ENCODE peak calls at places on chromosomes 1 and 21, in seven cellular contexts. H is stimulated activated CD4-positive, alpha-beta T cell treated with anti-CD3 and anti-CD28 coated beads, Interleukin-12 subunit alpha, Interleukin-12 subunit beta, amount 100 ng/mL, for 24 hours; R is keratinocyte; Z is kidney tubule cell; G is tibial artery; E is memory B cell; P is RWPE1. W is an unnamed sample.

GRCh38 chr1:8970870-8971337 is 25.2 kb downstream of the CA6 start:
- DNase-seq in E (no peak), H (no peak), Z (no peak), R (no peak), G (no peak), P (no peak), W (no peak)

GRCh38 chr1:24199291-24199900 is 12.3 kb upstream of the IFNLR1 start:
- DNase-seq in Z (peak), G (peak), H (peak), E (peak), R (no peak), P (peak), W (peak)

GRCh38 chr1:195071461-195071860 is 1536.8 kb downstream of the KCNT2 start:
- DNase-seq in R (no peak), P (no peak), G (no peak), E (no peak), H (no peak), Z (no peak), W (no peak)

GRCh38 chr21:41979335-41979734 is 25.5 kb upstream of the C2CD2 start:
- DNase-seq in R (no peak), E (no peak), P (no peak), Z (no peak), H (no peak), G (no peak), W (no peak)

GRCh38 chr1:64878931-64879710 is 87.2 kb downstream of the JAK1 start:
- DNase-seq in H (no peak), R (no peak), E (no peak), G (no peak), Z (no peak), P (no peak), W (no peak)

GRCh38 chr1:111604931-111605330 is 14.7 kb upstream of the RAP1A start:
- DNase-seq in Z (peak), G (no peak), R (peak), H (no peak), E (no peak), P (peak), W (no peak)

GRCh38 chr1:30962609-30963508 is 54.3 kb upstream of the SDC3 start:
- DNase-seq in Z (no peak), R (no peak), H (no peak), E (no peak), P (no peak), G (no peak), W (no peak)

GRCh38 chr1:183215076-183215720 is 29.1 kb downstream of the LAMC2 start:
- DNase-seq in E (no peak), R (no peak), H (no peak), G (no peak), P (no peak), Z (no peak), W (no peak)

GRCh38 chr1:174912243-174912642 is 87.5 kb upstream of the CACYBP start:
- DNase-seq in G (no peak), P (no peak), E (no peak), H (no peak), R (no peak), Z (no peak), W (no peak)

GRCh38 chr1:40315239-40315794 is 1.8 kb downstream of the COL9A2 start:
- DNase-seq in E (peak), G (peak), P (peak), Z (peak), R (peak), H (peak), W (peak)

GRCh38 chr1:205591522-205592351 is 40.1 kb downstream of the ELK4 start:
- DNase-seq in R (peak), E (peak), Z (peak), G (peak), P (peak), H (peak), W (peak)

GRCh38 chr1:36650200-36651065 is 167.7 kb upstream of the CSF3R start:
- DNase-seq in R (peak), H (peak), G (peak), P (peak), Z (peak), E (peak), W (peak)

GRCh38 chr1:112017183-112017582 is 27.7 kb upstream of the KCND3 start:
- DNase-seq in Z (no peak), E (no peak), R (no peak), P (no peak), H (no peak), G (no peak), W (no peak)

GRCh38 chr1:160058087-160058486 is 11.9 kb downstream of the KCNJ10 start:
- DNase-seq in R (no peak), P (no peak), G (no peak), H (no peak), Z (no peak), E (no peak), W (no peak)

GRCh38 chr1:101330427-101331130 is 93.8 kb downstream of the S1PR1 start:
- DNase-seq in R (no peak), H (no peak), G (no peak), P (no peak), Z (peak), E (no peak), W (no peak)

GRCh38 chr1:31985430-31985829 is 28.2 kb upstream of the KHDRBS1 start:
- DNase-seq in G (no peak), Z (no peak), P (no peak), R (no peak), E (no peak), H (no peak), W (no peak)

GRCh38 chr1:243525085-243525487 is 269.2 kb downstream of the SDCCAG8 start:
- DNase-seq in H (no peak), R (no peak), E (no peak), P (peak), Z (peak), G (no peak), W (no peak)

GRCh38 chr21:34928637-34929036 is 120.5 kb downstream of the RUNX1 start:
- DNase-seq in H (no peak), P (no peak), E (no peak), R (no peak), G (no peak), Z (no peak), W (no peak)

GRCh38 chr1:89820423-89821321 is at the start of gene LRRC8D:
- DNase-seq in Z (peak), E (peak), H (peak), P (peak), G (peak), R (no peak), W (peak)

GRCh38 chr1:32345289-32345827 is 9.3 kb upstream of the MARCKSL1 start:
- DNase-seq in H (no peak), Z (no peak), E (no peak), G (no peak), P (no peak), R (no peak), W (no peak)

GRCh38 chr1:168932539-168932938 is 174.0 kb upstream of the ATP1B1 start:
- DNase-seq in H (no peak), Z (no peak), E (no peak), R (no peak), G (no peak), P (peak), W (no peak)

GRCh38 chr1:212782422-212783154 is 9.0 kb downstream of the NSL1 start:
- DNase-seq in R (no peak), G (no peak), P (peak), E (no peak), Z (peak), H (no peak), W (no peak)

GRCh38 chr1:165376041-165376810 is 19.7 kb upstream of the LMX1A start:
- DNase-seq in E (no peak), H (no peak), R (no peak), G (peak), P (peak), Z (peak), W (peak)

W was measured in sciatic nerve.